ENCODE peak calls at places on chromosomes 6 and 20, in five cellular contexts. G is stimulated activated CD8-positive, alpha-beta memory T cell treated with anti-CD3 and anti-CD28 coated beads, Interleukin-15, amount 100 ng/mL, for 1 hour; Q is A549; E is SK-N-MC; V is mucosa of gallbladder. R is an unnamed sample.

GRCh38 chr6:119096683-119097310 is 18.3 kb upstream of the FAM184A start:
- DNase-seq in E (no peak), V (peak), G (no peak), Q (no peak), R (peak)

GRCh38 chr20:38833857-38834164 is 28.3 kb downstream of the PPP1R16B start:
- DNase-seq in G (no peak), E (no peak), Q (no peak), V (no peak), R (no peak)

GRCh38 chr6:34585108-34585507 is 29.0 kb upstream of the SPDEF start:
- DNase-seq in V (no peak), G (no peak), E (no peak), Q (no peak), R (no peak)

GRCh38 chr20:19867074-19867473 is 109.0 kb downstream of the RIN2 start:
- DNase-seq in V (no peak), Q (no peak), E (no peak), G (no peak), R (no peak)

GRCh38 chr6:125793280-125793679 is 2.5 kb downstream of the NCOA7 start:
- DNase-seq in Q (no peak), V (no peak), E (no peak), G (no peak), R (no peak)

GRCh38 chr20:49633643-49634042 is 65.7 kb upstream of the PTGIS start:
- DNase-seq in Q (no peak), V (no peak), E (no peak), G (no peak), R (no peak)

GRCh38 chr6:143647191-143647590 is 30.6 kb upstream of the PHACTR2 start:
- DNase-seq in E (no peak), G (no peak), V (no peak), Q (no peak), R (no peak)

GRCh38 chr6:42045538-42046460 is 4.5 kb upstream of the TAF8 start:
- DNase-seq in V (peak), Q (peak), G (peak), E (peak), R (peak)

GRCh38 chr6:13013681-13014550 is 297.3 kb downstream of the PHACTR1 start:
- DNase-seq in G (no peak), E (no peak), Q (peak), V (no peak), R (peak)

GRCh38 chr20:10432079-10432478 is 1.9 kb downstream of the MKKS start:
- DNase-seq in V (no peak), E (no peak), G (no peak), Q (no peak), R (no peak)

GRCh38 chr6:66897576-66897975 is 1190.5 kb upstream of the EYS start:
- DNase-seq in G (no peak), V (no peak), Q (peak), E (no peak), R (no peak)

GRCh38 chr6:111727798-111728197 is 122.1 kb upstream of the TRAF3IP2 start:
- DNase-seq in E (no peak), G (no peak), V (no peak), Q (peak), R (no peak)

GRCh38 chr20:24984963-24985640 is 7.4 kb downstream of the APMAP start:
- DNase-seq in V (no peak), G (no peak), E (no peak), Q (no peak), R (no peak)

GRCh38 chr20:4217349-4217761 is 202.0 kb upstream of the RNF24 start:
- DNase-seq in V (peak), E (no peak), G (no peak), Q (peak), R (no peak)

GRCh38 chr20:49701313-49701731 is 12.4 kb downstream of the B4GALT5 start:
- DNase-seq in E (no peak), G (no peak), V (no peak), Q (peak), R (no peak)

GRCh38 chr6:29723666-29724588 is 693 bp downstream of the HLA-F start:
- DNase-seq in G (peak), Q (no peak), V (no peak), E (no peak), R (no peak)

GRCh38 chr20:51106011-51106410 is 83.1 kb upstream of the KCNG1 start:
- DNase-seq in Q (no peak), G (no peak), V (no peak), E (no peak), R (no peak)

GRCh38 chr20:32709528-32710121 is 33.6 kb downstream of the COMMD7 start:
- DNase-seq in V (no peak), G (no peak), E (no peak), Q (no peak), R (no peak)